ENCODE peak calls at places on chromosomes 7 and 10, in four cellular contexts. E, P, F and V are unnamed samples.

GRCh38 chr7:78747568-78747967 is 705.9 kb downstream of the MAGI2 start:
- DNase-seq in P (no peak), F (no peak), E (no peak), V (no peak)

GRCh38 chr10:73043766-73044377 is 52.8 kb downstream of the P4HA1 start:
- DNase-seq in E (no peak), F (no peak), P (peak; percentile 13), V (no peak)

GRCh38 chr10:86871563-86872183 is 85.7 kb downstream of the MMRN2 start:
- DNase-seq in E (no peak), P (no peak), F (no peak), V (peak; percentile 69)

GRCh38 chr10:983951-984705 is 4.1 kb upstream of the GTPBP4 start:
- DNase-seq in P (no peak), E (no peak), F (no peak), V (no peak)

GRCh38 chr10:114925675-114926204 is 12.3 kb upstream of the TRUB1 start:
- DNase-seq in E (peak; percentile 23), P (peak; percentile 82), F (no peak), V (no peak)

GRCh38 chr7:50314778-50315177 is 10.3 kb downstream of the IKZF1 start:
- DNase-seq in P (no peak), E (no peak), F (no peak), V (no peak)

GRCh38 chr10:31158000-31158658 is 126.5 kb upstream of the ZNF438 start:
- DNase-seq in P (no peak), E (no peak), F (no peak), V (no peak)

GRCh38 chr10:50461123-50461522 is 162.6 kb downstream of the SGMS1 start:
- DNase-seq in E (no peak), P (no peak), F (no peak), V (no peak)

GRCh38 chr7:73907554-73908122 is 46.7 kb downstream of the TMEM270 start:
- DNase-seq in E (no peak), F (no peak), P (no peak), V (no peak)

GRCh38 chr7:111486472-111487142 is 75.7 kb downstream of the IMMP2L start:
- DNase-seq in P (peak; percentile 22), E (no peak), F (peak; percentile 49), V (peak; percentile 18)

GRCh38 chr10:132097609-132098377 is 32.0 kb downstream of the JAKMIP3 start:
- DNase-seq in E (no peak), P (no peak), F (no peak), V (no peak)

GRCh38 chr7:44885394-44886317 is at the start of gene PURB:
- DNase-seq in F (peak; percentile 96), E (peak; percentile 95), P (peak; percentile 95), V (peak; percentile 94)

GRCh38 chr10:123995461-123996131 is 97.8 kb downstream of the CHST15 start:
- DNase-seq in E (peak; percentile 50), P (peak; percentile 54), F (peak; percentile 78), V (peak; percentile 55)

GRCh38 chr10:99743841-99744240 is 11.8 kb downstream of the CUTC start:
- DNase-seq in E (no peak), P (no peak), F (no peak), V (no peak)

GRCh38 chr7:142887282-142888015 is 1.9 kb upstream of the TRPV6 start:
- DNase-seq in P (no peak), E (no peak), F (no peak), V (no peak)

GRCh38 chr10:78856421-78856820 is 212.3 kb upstream of the ZMIZ1 start:
- DNase-seq in F (no peak), E (peak; percentile 80), P (peak; percentile 73), V (peak; percentile 69)

GRCh38 chr7:44320794-44321371 is 4.5 kb downstream of the CAMK2B start:
- DNase-seq in E (no peak), P (no peak), F (no peak), V (no peak)

GRCh38 chr7:88357295-88357694 is 50.6 kb upstream of the STEAP4 start:
- DNase-seq in F (no peak), P (peak; percentile 58), E (peak; percentile 13), V (peak; percentile 11)

GRCh38 chr7:74665296-74665938 is 7.9 kb downstream of the GTF2I start:
- DNase-seq in F (no peak), P (no peak), E (no peak), V (no peak)

GRCh38 chr7:45568536-45569289 is 5.5 kb upstream of the ADCY1 start:
- DNase-seq in F (no peak), E (no peak), P (no peak), V (no peak)

GRCh38 chr7:134514663-134515062 is 12.7 kb upstream of the AKR1B10 start:
- DNase-seq in P (peak; percentile 32), E (no peak), F (peak; percentile 77), V (no peak)

GRCh38 chr7:39413866-39414668 is 152.1 kb upstream of the YAE1 start:
- DNase-seq in F (peak; percentile 18), P (peak; percentile 27), E (peak; percentile 48), V (peak; percentile 26)

GRCh38 chr7:39416866-39417265 is 149.3 kb upstream of the YAE1 start:
- DNase-seq in F (no peak), E (no peak), P (no peak), V (no peak)

GRCh38 chr7:39417642-39418041 is 148.6 kb upstream of the YAE1 start:
- DNase-seq in F (no peak), E (no peak), P (no peak), V (no peak)

GRCh38 chr7:39414669-39415035 is 151.6 kb upstream of the YAE1 start:
- DNase-seq in P (no peak), E (no peak), F (no peak), V (no peak)

DNA sequence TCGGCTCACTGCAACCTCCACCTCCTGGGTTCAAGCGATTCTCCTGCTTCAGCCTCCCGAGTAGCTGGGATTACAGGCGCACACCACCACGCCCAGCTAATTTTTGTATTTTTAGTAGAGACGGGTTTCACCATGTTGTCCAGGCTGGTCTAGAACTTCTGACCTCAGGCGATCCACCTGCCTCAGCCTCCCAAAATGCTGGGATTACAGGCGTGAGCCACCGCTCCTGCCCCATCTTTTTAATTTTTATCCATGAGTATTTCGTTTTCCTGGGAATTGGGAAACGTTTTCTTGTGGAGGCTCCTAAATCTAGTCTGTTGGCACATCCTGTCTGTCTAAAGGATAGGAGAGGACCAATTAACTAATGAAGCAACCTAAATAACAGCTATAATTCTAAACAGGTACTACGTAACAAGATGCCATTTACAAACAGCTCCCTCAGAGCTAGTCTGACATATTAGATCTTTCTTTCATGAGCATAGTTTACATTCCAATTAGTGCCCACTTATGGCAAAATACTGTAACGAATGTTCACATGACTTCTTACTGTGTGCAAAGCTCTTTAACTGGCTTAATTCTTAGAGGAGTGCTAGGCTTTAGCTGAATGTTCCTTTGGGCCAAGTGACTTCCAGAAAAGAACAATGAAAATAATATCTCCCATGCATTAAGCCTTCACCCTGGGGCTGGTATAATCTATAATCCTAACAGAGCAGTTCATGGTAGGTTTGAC is 150.9 kb upstream of the YAE1 start:
- DNase-seq in E (no peak), F (no peak), P (no peak), V (no peak)
- H3K4me3 ChIP-seq in E (no peak overlapping the region), F (no peak overlapping the region), P (no peak overlapping the region), V (no peak overlapping the region)

GRCh38 chr7:33933611-33934281 is 28.4 kb downstream of the BMPER start:
- DNase-seq in F (no peak), P (peak; percentile 46), E (no peak), V (no peak)
- H3K4me3 ChIP-seq in F (no peak overlapping the region), P (no peak overlapping the region), E (no peak overlapping the region), V (no peak overlapping the region)

DNA sequence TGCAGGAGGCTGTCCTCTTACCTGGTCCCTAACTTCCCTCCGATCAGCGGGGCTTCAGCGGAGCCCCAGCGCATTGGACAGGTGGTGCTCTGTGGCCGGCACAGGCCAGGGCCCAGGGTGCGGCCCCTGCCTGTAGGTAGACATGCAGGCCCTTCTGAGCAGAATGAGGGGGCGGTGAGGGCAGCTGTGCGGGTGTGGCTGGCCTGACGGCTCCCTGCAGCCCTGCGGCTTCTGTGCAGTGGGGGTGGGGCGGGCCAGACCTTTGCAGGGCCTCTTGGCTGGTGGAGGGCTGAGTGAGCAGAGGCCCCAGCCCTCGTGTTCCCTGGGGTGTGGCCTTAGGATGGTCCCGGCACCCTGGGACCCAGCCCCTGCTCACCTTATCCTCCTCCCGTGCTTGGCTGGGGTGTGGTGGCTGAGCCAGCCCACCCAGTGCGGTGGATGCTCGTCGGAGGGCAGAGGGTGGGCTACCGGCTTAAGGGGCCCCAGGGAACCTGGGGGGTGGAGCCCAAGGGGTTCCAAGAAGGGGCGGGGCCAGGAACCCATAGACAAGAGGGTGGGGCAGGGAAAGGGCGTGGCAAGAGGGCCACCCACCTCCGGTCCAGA is 175.2 kb upstream of the TNRC18 start:
- DNase-seq in E (no peak), F (no peak), P (no peak), V (no peak)
- H3K4me3 ChIP-seq in E (no peak overlapping the region), F (no peak overlapping the region), P (no peak overlapping the region), V (no peak overlapping the region)

GRCh38 chr10:119786117-119786769 is 60.4 kb downstream of the INPP5F start:
- DNase-seq in P (no peak), E (no peak), F (no peak), V (no peak)
- H3K4me3 ChIP-seq in P (no peak overlapping the region), E (no peak overlapping the region), F (no peak overlapping the region), V (no peak overlapping the region)